ENCODE peak calls at places on chromosomes 5 and 9, in nine cellular contexts. T, R, X, W, O, K, E, Z and G are unnamed samples. For H3K4me1, the result is how much of the 10 kb centered on the place peaks cover.

GRCh38 chr5:107578051-107578635 is 92.6 kb downstream of the EFNA5 start:
- DNase-seq in T (no peak), R (no peak), X (no peak), W (no peak), O (no peak), K (no peak), E (no peak), Z (no peak), G (no peak)

GRCh38 chr5:179613460-179614071 is 9.9 kb downstream of the HNRNPH1 start:
- DNase-seq in T (no peak), R (peak), X (no peak), W (no peak), O (no peak), K (no peak), E (no peak), Z (no peak), G (no peak)

GRCh38 chr5:172816887-172817418 is 17.1 kb upstream of the ERGIC1 start:
- DNase-seq in T (no peak), R (no peak), X (peak), W (no peak), O (no peak), K (no peak), E (no peak), Z (no peak), G (no peak)

GRCh38 chr5:124724357-124725039 is 21.9 kb downstream of the ZNF608 start:
- DNase-seq in T (no peak), R (no peak), X (no peak), W (no peak), O (no peak), K (no peak), E (no peak), Z (no peak), G (no peak)

GRCh38 chr9:211557-211956 is 3.1 kb upstream of the DOCK8 start:
- DNase-seq in T (no peak), R (no peak), X (peak), W (no peak), O (no peak), K (no peak), E (no peak), Z (no peak), G (no peak)

GRCh38 chr9:33184947-33185346 is 17.8 kb upstream of the B4GALT1 start:
- DNase-seq in T (peak), R (no peak), X (no peak), W (no peak), O (no peak), K (peak), E (no peak), Z (no peak), G (no peak)

GRCh38 chr5:151286246-151286645 is 17.3 kb downstream of the SLC36A3 start:
- DNase-seq in T (no peak), R (no peak), X (no peak), W (no peak), O (no peak), K (no peak), E (no peak), Z (no peak), G (no peak)

GRCh38 chr5:87127956-87128687 is 139.6 kb upstream of the RASA1 start:
- DNase-seq in T (no peak), R (no peak), X (no peak), W (no peak), O (no peak), K (no peak), E (no peak), Z (no peak), G (no peak)

GRCh38 chr5:177111720-177112394 is 21.7 kb upstream of the NSD1 start:
- DNase-seq in T (peak), R (peak), X (peak), W (peak), O (peak), K (peak), E (peak), Z (peak), G (no peak)

GRCh38 chr5:155481182-155481581 is 467.6 kb downstream of the KIF4B start:
- DNase-seq in T (no peak), R (no peak), X (no peak), W (no peak), O (no peak), K (no peak), E (no peak), Z (no peak), G (no peak)

GRCh38 chr9:133773889-133774655 is 35.9 kb upstream of the SARDH start:
- DNase-seq in T (no peak), R (no peak), X (no peak), W (no peak), O (no peak), K (no peak), E (peak), Z (peak), G (peak)

GRCh38 chr5:108379722-108380530 is 2.0 kb downstream of the FBXL17 start:
- DNase-seq in T (no peak), R (no peak), X (no peak), W (no peak), O (no peak), K (peak), E (no peak), Z (no peak), G (no peak)

GRCh38 chr9:132997591-132997990 is 19.1 kb downstream of the GFI1B start:
- DNase-seq in T (no peak), R (no peak), X (no peak), W (no peak), O (peak), K (no peak), E (no peak), Z (no peak), G (no peak)

GRCh38 chr5:67350600-67351315 is 154.2 kb upstream of the CD180 start:
- DNase-seq in T (no peak), R (no peak), X (no peak), W (no peak), O (no peak), K (no peak), E (no peak), Z (no peak), G (no peak)

GRCh38 chr5:1445313-1445894 is at the start of gene SLC6A3:
- DNase-seq in T (peak), R (peak), X (no peak), W (no peak), O (no peak), K (peak), E (no peak), Z (peak), G (no peak)

GRCh38 chr5:26833596-26833995 is 204.8 kb downstream of the CDH9 start:
- DNase-seq in T (no peak), R (no peak), X (no peak), W (no peak), O (no peak), K (no peak), E (no peak), Z (no peak), G (no peak)

GRCh38 chr5:35036536-35036935 is 11.2 kb downstream of the AGXT2 start:
- DNase-seq in T (no peak), R (no peak), X (no peak), W (no peak), O (no peak), K (no peak), E (no peak), Z (no peak), G (no peak)

GRCh38 chr5:41808294-41808693 is 61.9 kb downstream of the OXCT1 start:
- DNase-seq in T (no peak), R (no peak), X (no peak), W (no peak), O (no peak), K (no peak), E (no peak), Z (no peak), G (no peak)

GRCh38 chr5:132022737-132023136 is 11.3 kb upstream of the ACSL6 start:
- DNase-seq in T (no peak), R (no peak), X (no peak), W (no peak), O (no peak), K (no peak), E (no peak), Z (no peak), G (no peak)

GRCh38 chr5:3526551-3527185 is 69.0 kb upstream of the IRX1 start:
- DNase-seq in T (no peak), R (no peak), X (no peak), W (no peak), O (no peak), K (no peak), E (no peak), Z (no peak), G (no peak)

GRCh38 chr9:8845376-8845775 is 1045.8 kb upstream of the DMAC1 start:
- DNase-seq in T (no peak), R (no peak), X (no peak), W (peak), O (no peak), K (no peak), E (no peak), Z (peak), G (no peak)

GRCh38 chr5:95901676-95902646 is 59.7 kb downstream of the ELL2 start:
- DNase-seq in T (no peak), R (no peak), X (no peak), W (no peak), O (no peak), K (no peak), E (no peak), Z (no peak), G (no peak)
- H3K4me1 ChIP-seq in T (half or more), R (under half), X (under half), W (under half), O (under half), K (under half), E (under half), Z (under half), G (under half)

DNA sequence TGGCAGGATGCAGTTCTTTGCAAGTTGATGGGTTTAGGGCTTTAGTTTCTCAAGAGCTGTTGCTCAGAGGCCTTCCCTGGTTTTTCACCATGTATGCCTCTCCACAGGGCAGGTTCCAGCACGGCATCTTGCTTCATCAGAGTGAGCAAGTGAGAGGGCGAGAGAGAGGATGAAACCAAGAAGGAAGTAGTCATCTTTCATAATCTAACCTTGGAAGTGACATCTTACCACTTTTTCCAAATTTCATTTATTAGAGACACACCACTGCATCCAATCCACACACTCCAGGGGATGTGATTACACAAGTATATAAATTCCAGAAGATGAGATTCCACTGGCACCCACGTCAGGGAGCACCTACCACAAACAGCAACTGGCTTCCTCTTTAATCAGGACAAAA is 294.4 kb downstream of the MARCHF11 start:
- DNase-seq in T (no peak), R (no peak), X (no peak), W (no peak), O (no peak), K (no peak), E (no peak), Z (no peak), G (no peak)
- H3K4me1 ChIP-seq in T (under half), R (under half), X (under half), W (under half), O (under half), K (under half), E (under half), Z (under half), G (under half)

DNA sequence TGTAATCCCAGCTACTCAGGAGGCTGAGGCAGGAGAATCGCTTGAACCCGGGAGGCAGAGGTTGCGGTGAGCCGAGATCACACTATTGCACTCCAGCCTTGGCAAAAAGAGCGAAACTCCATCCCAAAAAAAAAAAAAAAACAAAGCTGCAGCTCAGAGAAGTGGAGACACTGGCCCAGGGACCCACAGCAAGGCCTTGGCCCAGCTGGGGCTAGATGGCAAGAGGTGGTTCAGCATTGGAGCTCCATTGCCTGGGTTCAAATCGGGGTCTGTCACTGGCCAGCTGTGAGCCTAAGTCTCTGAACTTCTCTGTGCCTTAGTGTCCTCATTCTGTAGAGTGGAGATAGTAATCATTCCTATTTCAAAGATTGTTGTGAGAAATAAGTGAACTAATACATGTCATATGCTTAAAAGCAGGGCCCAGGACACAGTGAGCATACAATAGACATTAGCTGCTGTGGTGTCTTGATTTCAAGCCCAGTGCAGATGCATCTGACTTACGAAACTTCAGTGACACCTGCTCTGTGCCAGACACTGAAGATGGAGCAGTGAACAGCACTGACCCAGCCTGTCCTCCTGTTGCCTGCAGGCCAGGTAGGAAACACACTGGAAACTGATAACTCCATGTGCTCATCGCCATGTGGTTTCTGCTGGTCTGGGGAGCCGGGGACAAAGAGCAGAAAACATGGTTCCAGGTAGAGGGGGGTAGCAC is 127.7 kb downstream of the C9orf50 start:
- DNase-seq in T (no peak), R (no peak), X (no peak), W (no peak), O (no peak), K (no peak), E (no peak), Z (no peak), G (no peak)
- H3K4me1 ChIP-seq in T (half or more), R (half or more), X (under half), W (half or more), O (half or more), K (under half), E (half or more), Z (half or more), G (under half)

GRCh38 chr5:83469075-83469474 is 2.5 kb upstream of the VCAN start:
- DNase-seq in T (no peak), R (no peak), X (no peak), W (no peak), O (no peak), K (no peak), E (no peak), Z (no peak), G (no peak)
- H3K4me1 ChIP-seq in T (under half), R (under half), X (under half), W (under half), O (under half), K (under half), E (under half), Z (under half), G (under half)

GRCh38 chr9:136565722-136566552 is 20.1 kb upstream of the NOTCH1 start:
- DNase-seq in T (no peak), R (no peak), X (no peak), W (peak), O (no peak), K (no peak), E (no peak), Z (no peak), G (no peak)

GRCh38 chr9:136568288-136569081 is 22.6 kb upstream of the NOTCH1 start:
- DNase-seq in T (no peak), R (no peak), X (no peak), W (peak), O (no peak), K (no peak), E (no peak), Z (no peak), G (no peak)

GRCh38 chr9:136566553-136566895 is 20.7 kb upstream of the NOTCH1 start:
- DNase-seq in T (no peak), R (no peak), X (no peak), W (peak), O (no peak), K (no peak), E (no peak), Z (no peak), G (no peak)

GRCh38 chr9:136567651-136568287 is 21.9 kb upstream of the NOTCH1 start:
- DNase-seq in T (peak), R (no peak), X (peak), W (peak), O (peak), K (no peak), E (peak), Z (peak), G (no peak)

DNA sequence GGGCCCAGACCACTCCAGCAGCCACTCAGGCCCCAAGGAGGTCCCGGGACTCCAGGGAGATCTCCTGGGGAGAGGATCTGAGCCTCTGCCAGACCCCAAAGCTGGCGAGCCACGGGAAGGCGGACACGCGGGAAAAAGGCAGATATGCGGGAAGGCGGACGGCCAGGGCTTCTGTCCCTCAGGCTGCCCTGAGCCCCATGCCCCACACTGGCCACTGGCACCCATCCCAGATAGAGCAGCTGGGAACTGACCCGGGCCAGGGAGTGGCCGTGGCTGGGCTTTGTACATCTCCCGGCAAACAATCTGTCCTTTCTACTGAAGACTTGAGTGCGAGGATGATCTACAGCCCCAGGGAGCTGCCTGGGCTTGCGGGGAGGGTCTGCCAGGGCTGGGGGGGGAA is 21.1 kb upstream of the NOTCH1 start:
- DNase-seq in T (peak), R (no peak), X (peak), W (peak), O (no peak), K (no peak), E (peak), Z (peak), G (peak)
- H3K4me1 ChIP-seq in T (half or more), R (half or more), X (half or more), W (half or more), O (under half), K (under half), E (under half), Z (half or more), G (under half)

GRCh38 chr5:95856501-95856981 is 34.0 kb upstream of the GLRX start:
- DNase-seq in T (no peak), R (no peak), X (no peak), W (peak), O (no peak), K (no peak), E (no peak), Z (no peak), G (no peak)

GRCh38 chr5:95859327-95860060 is 37.0 kb upstream of the GLRX start:
- DNase-seq in T (no peak), R (no peak), X (peak), W (no peak), O (no peak), K (no peak), E (no peak), Z (no peak), G (no peak)

GRCh38 chr5:95858023-95858461 is 35.5 kb upstream of the GLRX start:
- DNase-seq in T (no peak), R (peak), X (peak), W (no peak), O (no peak), K (no peak), E (no peak), Z (peak), G (no peak)

GRCh38 chr5:95858661-95859326 is 36.3 kb upstream of the GLRX start:
- DNase-seq in T (peak), R (peak), X (peak), W (peak), O (peak), K (peak), E (peak), Z (peak), G (peak)

GRCh38 chr5:95857185-95857945 is 34.8 kb upstream of the GLRX start:
- DNase-seq in T (peak), R (peak), X (peak), W (peak), O (peak), K (no peak), E (peak), Z (peak), G (peak)
- H3K4me1 ChIP-seq in T (half or more), R (half or more), X (under half), W (under half), O (under half), K (under half), E (half or more), Z (half or more), G (under half)

GRCh38 chr9:130029591-130029990 is 13.4 kb downstream of the FNBP1 start:
- DNase-seq in T (no peak), R (no peak), X (no peak), W (no peak), O (no peak), K (no peak), E (no peak), Z (no peak), G (no peak)

GRCh38 chr9:130030821-130031481 is 12.0 kb downstream of the FNBP1 start:
- DNase-seq in T (no peak), R (no peak), X (no peak), W (no peak), O (no peak), K (no peak), E (no peak), Z (no peak), G (no peak)

GRCh38 chr9:130036099-130036498 is 6.9 kb downstream of the FNBP1 start:
- DNase-seq in T (no peak), R (no peak), X (no peak), W (no peak), O (no peak), K (no peak), E (no peak), Z (no peak), G (no peak)

GRCh38 chr9:130039504-130040147 is 3.4 kb downstream of the FNBP1 start:
- DNase-seq in T (no peak), R (no peak), X (no peak), W (no peak), O (peak), K (no peak), E (no peak), Z (no peak), G (no peak)

GRCh38 chr9:130034570-130034969 is 8.4 kb downstream of the FNBP1 start:
- DNase-seq in T (no peak), R (no peak), X (no peak), W (no peak), O (no peak), K (no peak), E (no peak), Z (no peak), G (no peak)
- H3K4me1 ChIP-seq in T (half or more), R (under half), X (under half), W (under half), O (under half), K (under half), E (under half), Z (half or more), G (under half)